ENCODE peak calls at places on chromosomes 2 and 18, in six cellular contexts. A is MCF 10A, Y is thyroid gland, K is suprapubic skin, B is lower lobe of right lung, T is BJ. G is an unnamed sample.

GRCh38 chr2:104872866-104873688 is 19.2 kb downstream of the POU3F3 start:
- DNase-seq in A (peak; percentile 84), Y (peak; percentile 69), K (peak; percentile 76), B (peak; percentile 69), T (no peak), G (no peak)

GRCh38 chr2:20992201-20992711 is 51.6 kb downstream of the APOB start:
- DNase-seq in A (peak; percentile 33), Y (no peak), K (no peak), B (no peak), T (peak; percentile 56), G (no peak)

GRCh38 chr2:62382122-62382521 is 123.9 kb downstream of the TMEM17 start:
- DNase-seq in A (no peak), Y (no peak), K (no peak), B (no peak), T (no peak), G (no peak)

GRCh38 chr2:9630001-9630749 is 622 bp downstream of the YWHAQ start:
- DNase-seq in A (peak; percentile 70), Y (peak; percentile 75), K (peak; percentile 89), B (peak; percentile 87), T (no peak), G (peak; percentile 56)

GRCh38 chr2:219628235-219628985 is 980 bp downstream of the SLC4A3 start:
- DNase-seq in A (no peak), Y (no peak), K (no peak), B (peak; percentile 49), T (no peak), G (no peak)

GRCh38 chr2:186862869-186863709 is 14.1 kb upstream of the ZSWIM2 start:
- DNase-seq in A (peak; percentile 57), Y (no peak), K (no peak), B (no peak), T (no peak), G (no peak)

GRCh38 chr2:13005761-13006336 is 289.1 kb downstream of the TRIB2 start:
- DNase-seq in A (no peak), Y (no peak), K (no peak), B (no peak), T (no peak), G (no peak)

GRCh38 chr2:202104286-202104870 is 31.3 kb downstream of the KIAA2012 start:
- DNase-seq in A (peak; percentile 69), Y (no peak), K (no peak), B (peak; percentile 60), T (no peak), G (peak; percentile 50)

GRCh38 chr18:12318334-12318697 is 10.3 kb downstream of the TUBB6 start:
- DNase-seq in A (no peak), Y (no peak), K (no peak), B (no peak), T (no peak), G (no peak)

GRCh38 chr2:134671498-134671897 is 47.3 kb downstream of the TMEM163 start:
- DNase-seq in A (no peak), Y (no peak), K (no peak), B (no peak), T (no peak), G (no peak)

GRCh38 chr2:97900806-97901205 is 94.9 kb downstream of the TMEM131 start:
- DNase-seq in A (peak; percentile 43), Y (no peak), K (no peak), B (no peak), T (no peak), G (no peak)

GRCh38 chr2:7692657-7693161 is 775.5 kb downstream of the RNF144A start:
- DNase-seq in A (peak; percentile 88), Y (peak; percentile 29), K (peak; percentile 78), B (no peak), T (peak; percentile 93), G (no peak)

GRCh38 chr2:54613361-54613760 is 110.1 kb upstream of the EML6 start:
- DNase-seq in A (no peak), Y (no peak), K (no peak), B (no peak), T (no peak), G (no peak)

GRCh38 chr2:74747411-74748080 is 86.4 kb upstream of the HK2 start:
- DNase-seq in A (peak; percentile 91), Y (no peak), K (no peak), B (no peak), T (peak; percentile 15), G (peak; percentile 51)

GRCh38 chr18:41992066-41992465 is 37.0 kb downstream of the PIK3C3 start:
- DNase-seq in A (no peak), Y (no peak), K (no peak), B (no peak), T (no peak), G (no peak)

GRCh38 chr2:59584958-59585357 is 968.5 kb downstream of the BCL11A start:
- DNase-seq in A (peak; percentile 23), Y (peak; percentile 7), K (no peak), B (no peak), T (no peak), G (no peak)

GRCh38 chr2:226048625-226049024 is 649.1 kb downstream of the NYAP2 start:
- DNase-seq in A (peak; percentile 49), Y (peak; percentile 7), K (no peak), B (no peak), T (no peak), G (no peak)

GRCh38 chr2:150404147-150404546 is 83.3 kb downstream of the RND3 start:
- DNase-seq in A (no peak), Y (no peak), K (no peak), B (no peak), T (no peak), G (no peak)

GRCh38 chr2:143632751-143633374 is 503.6 kb downstream of the ARHGAP15 start:
- DNase-seq in A (no peak), Y (no peak), K (no peak), B (no peak), T (no peak), G (no peak)

GRCh38 chr2:179139506-179139905 is 89.6 kb upstream of the CCDC141 start:
- DNase-seq in A (no peak), Y (no peak), K (no peak), B (no peak), T (no peak), G (no peak)

GRCh38 chr2:38039111-38039510 is 36.8 kb downstream of the CYP1B1 start:
- DNase-seq in A (peak; percentile 62), Y (no peak), K (no peak), B (no peak), T (no peak), G (no peak)

GRCh38 chr18:30709598-30709997 is 332.9 kb downstream of the DSC3 start:
- DNase-seq in A (peak; percentile 1), Y (no peak), K (no peak), B (no peak), T (no peak), G (no peak)

GRCh38 chr2:112941753-112942653 is 31.0 kb downstream of the IL37 start:
- DNase-seq in A (peak; percentile 89), Y (peak; percentile 76), K (no peak), B (peak; percentile 83), T (no peak), G (peak; percentile 77)

DNA sequence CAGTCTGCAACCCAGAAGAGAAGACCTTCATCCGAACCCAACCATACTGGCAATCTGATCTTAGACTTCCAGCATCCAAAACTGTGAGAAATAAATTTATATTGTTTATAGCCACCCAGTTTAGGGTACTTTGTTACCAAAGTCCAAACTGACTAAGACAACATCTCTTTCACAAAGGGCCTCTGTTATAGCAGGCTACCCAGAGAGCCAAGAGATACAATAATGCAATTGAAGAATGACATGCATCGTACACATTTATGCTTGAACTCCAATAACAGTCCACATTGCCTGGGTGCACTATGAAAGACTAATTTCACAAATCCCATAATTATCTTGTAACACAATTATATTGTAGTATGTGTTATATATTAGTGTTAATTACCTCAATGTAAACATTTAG is 39.1 kb upstream of the ANKRD44 start:
- DNase-seq in A (no peak), Y (no peak), K (no peak), B (no peak), T (no peak), G (no peak)
- TF ChIP-seq CTCF in A (no peak), Y (no peak), K (no peak), B (no peak), T (no peak), G (no peak)

DNA sequence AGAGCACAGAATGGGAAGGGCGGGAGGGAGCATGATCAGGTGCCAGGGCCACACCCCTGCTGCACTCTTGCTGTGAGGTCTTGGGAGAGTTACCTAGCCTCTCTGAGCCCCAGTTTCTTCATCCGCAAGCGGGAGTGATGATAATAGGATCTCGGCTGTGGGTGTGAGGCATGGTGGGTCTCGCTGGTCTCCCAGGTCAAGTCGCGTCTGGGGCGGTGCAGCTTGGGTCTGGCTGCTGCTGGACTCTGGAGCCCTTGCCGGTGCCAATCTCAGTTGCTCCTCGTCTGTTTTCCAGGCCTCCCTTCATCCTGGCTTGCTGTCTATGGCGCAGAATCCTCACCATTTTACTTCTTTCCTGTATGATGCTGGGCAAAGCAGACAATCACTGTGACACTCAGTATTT is 130.3 kb upstream of the RAB12 start:
- DNase-seq in A (no peak), Y (no peak), K (no peak), B (no peak), T (no peak), G (no peak)
- TF ChIP-seq CTCF in A (no peak), Y (no peak), K (no peak), B (no peak), T (no peak), G (peak; percentile 48)

GRCh38 chr18:36942264-36942663 is 113.3 kb downstream of the KIAA1328 start:
- DNase-seq in A (peak; percentile 54), Y (no peak), K (no peak), B (no peak), T (no peak), G (no peak)
- TF ChIP-seq CTCF in A (peak; percentile 83), Y (no peak), K (no peak), B (peak; percentile 33), T (peak; percentile 57), G (peak; percentile 55)

GRCh38 chr2:43228341-43228751 is 1.9 kb upstream of the ZFP36L2 start:
- DNase-seq in A (peak; percentile 36), Y (no peak), K (no peak), B (peak; percentile 25), T (no peak), G (no peak)

GRCh38 chr2:43228782-43229659 is 2.6 kb upstream of the ZFP36L2 start:
- DNase-seq in A (peak; percentile 77), Y (peak; percentile 17), K (no peak), B (peak; percentile 4), T (no peak), G (no peak)

GRCh38 chr2:43226955-43227829 is 786 bp upstream of the ZFP36L2 start:
- DNase-seq in A (peak; percentile 86), Y (peak; percentile 97), K (peak; percentile 97), B (peak; percentile 97), T (no peak), G (peak; percentile 81)

GRCh38 chr2:43226558-43226954 is at the start of gene ZFP36L2:
- DNase-seq in A (peak; percentile 95), Y (peak; percentile 97), K (peak; percentile 97), B (peak; percentile 98), T (no peak), G (peak; percentile 94)

GRCh38 chr2:43227830-43228280 is 1.4 kb upstream of the ZFP36L2 start:
- DNase-seq in A (no peak), Y (no peak), K (no peak), B (no peak), T (no peak), G (peak; percentile 76)
- TF ChIP-seq CTCF in A (no peak), Y (no peak), K (peak; percentile 34), B (peak; percentile 50), T (peak; percentile 55), G (no peak)

GRCh38 chr2:120508581-120509041 is 162.7 kb downstream of the INHBB start:
- DNase-seq in A (peak; percentile 86), Y (no peak), K (no peak), B (no peak), T (no peak), G (no peak)
- TF ChIP-seq CTCF in A (no peak), Y (no peak), K (no peak), B (no peak), T (no peak), G (no peak)